ENCODE peak calls at places on chromosomes 11 and 22, in ten cellular contexts. X is left lobe of liver; F is body of pancreas; L is T-helper 17 cell; P is mucosa of descending colon; U is Right ventricle myocardium superior; S is Right ventricle myocardium inferior; H is activated naive CD8-positive, alpha-beta T cell treated with anti-CD3 and anti-CD28 coated beads, Interleukin-2, amount 50 U/mL, for 24 hours; N is stimulated activated effector memory CD8-positive, alpha-beta T cell treated with anti-CD3 and anti-CD28 coated beads, Interleukin-12 subunit alpha, Interleukin-12 subunit beta, amount 100 ng/mL, for 72 hours; W is HCT116. M is an unnamed sample.

GRCh38 chr22:29820941-29821789 is 16.9 kb downstream of the ASCC2 start:
- ATAC-seq in X (peak; percentile 86), F (peak; percentile 81), L (peak; percentile 40), P (peak; percentile 95), U (peak; percentile 91), S (peak; percentile 91), H (peak; percentile 98), N (peak; percentile 99), W (peak; percentile 54), M (peak; percentile 92)

GRCh38 chr11:35334385-35335090 is 84.8 kb downstream of the SLC1A2 start:
- ATAC-seq in X (no peak), F (no peak), L (no peak), P (peak; percentile 66), U (no peak), S (no peak), H (no peak), N (peak; percentile 52), W (no peak), M (peak; percentile 4)

GRCh38 chr11:8810331-8811301 is 100.4 kb upstream of the AKIP1 start:
- ATAC-seq in X (peak; percentile 94), F (peak; percentile 87), L (no peak), P (peak; percentile 75), U (peak; percentile 86), S (peak; percentile 83), H (no peak), N (peak; percentile 33), W (no peak), M (peak; percentile 64)

GRCh38 chr22:19361501-19362103 is 69.9 kb downstream of the HIRA start:
- ATAC-seq in X (no peak), F (no peak), L (peak; percentile 82), P (peak; percentile 54), U (no peak), S (no peak), H (no peak), N (no peak), W (no peak), M (peak; percentile 7)

GRCh38 chr22:38443675-38444521 is 11.1 kb downstream of the KCNJ4 start:
- ATAC-seq in X (no peak), F (no peak), L (no peak), P (no peak), U (no peak), S (no peak), H (no peak), N (no peak), W (no peak), M (peak; percentile 55)

GRCh38 chr22:40531951-40532900 is 104.3 kb downstream of the MRTFA start:
- ATAC-seq in X (no peak), F (no peak), L (no peak), P (no peak), U (peak; percentile 12), S (no peak), H (peak; percentile 40), N (peak; percentile 65), W (no peak), M (no peak)

GRCh38 chr11:62054484-62055121 is 69.2 kb upstream of the INCENP start:
- ATAC-seq in X (peak; percentile 67), F (peak; percentile 50), L (no peak), P (peak; percentile 86), U (peak; percentile 29), S (no peak), H (no peak), N (no peak), W (peak; percentile 98), M (peak; percentile 54)

GRCh38 chr11:73260127-73260457 is 12.0 kb upstream of the P2RY6 start:
- ATAC-seq in X (no peak), F (no peak), L (no peak), P (no peak), U (no peak), S (no peak), H (no peak), N (no peak), W (no peak), M (no peak)

GRCh38 chr22:32676196-32676595 is 125.3 kb upstream of the TIMP3 start:
- ATAC-seq in X (peak; percentile 80), F (no peak), L (no peak), P (no peak), U (peak; percentile 50), S (peak; percentile 43), H (no peak), N (no peak), W (no peak), M (peak; percentile 61)

GRCh38 chr11:33735166-33735425 is 1.1 kb downstream of the CD59 start:
- ATAC-seq in X (no peak), F (no peak), L (peak; percentile 11), P (no peak), U (peak; percentile 1), S (no peak), H (no peak), N (no peak), W (no peak), M (no peak)